ENCODE peak calls at places on chromosomes 16 and 17, in nine cellular contexts. J is transverse colon, N is sigmoid colon, D is H1, S is stomach, R is HepG2, L is esophagus muscularis mucosa, C is upper lobe of left lung, P is K562. F is an unnamed sample.

GRCh38 chr16:88382491-88383400 is at the start of gene ZNF469:
- DNase-seq in J (no peak), N (peak), D (peak), S (peak), R (no peak), L (no peak), C (no peak), P (no peak), F (no peak)

GRCh38 chr16:4486126-4486893 is 10.1 kb downstream of the HMOX2 start:
- DNase-seq in J (no peak), N (no peak), D (no peak), S (peak), R (no peak), L (no peak), C (peak), P (no peak), F (no peak)

GRCh38 chr16:13873835-13874438 is 46.0 kb upstream of the ERCC4 start:
- DNase-seq in J (no peak), N (no peak), D (peak), S (no peak), R (peak), L (no peak), C (no peak), P (peak), F (no peak)

GRCh38 chr16:22815863-22816262 is 1.9 kb downstream of the HS3ST2 start:
- DNase-seq in J (no peak), N (no peak), D (no peak), S (no peak), R (no peak), L (no peak), C (no peak), P (no peak), F (no peak)

GRCh38 chr16:24045641-24046040 is 209.9 kb downstream of the PRKCB start:
- DNase-seq in J (no peak), N (no peak), D (peak), S (no peak), R (no peak), L (no peak), C (no peak), P (no peak), F (no peak)

GRCh38 chr16:70396209-70396904 is 42.5 kb downstream of the ST3GAL2 start:
- DNase-seq in J (no peak), N (no peak), D (no peak), S (no peak), R (no peak), L (no peak), C (no peak), P (peak), F (no peak)

GRCh38 chr16:28863929-28864886 is 565 bp downstream of the SH2B1 start:
- DNase-seq in J (peak), N (peak), D (no peak), S (no peak), R (no peak), L (no peak), C (no peak), P (peak), F (no peak)

GRCh38 chr17:16933317-16934132 is 38.4 kb downstream of the TNFRSF13B start:
- DNase-seq in J (no peak), N (peak), D (no peak), S (no peak), R (no peak), L (no peak), C (no peak), P (no peak), F (peak)

GRCh38 chr16:23908790-23909189 is 73.0 kb downstream of the PRKCB start:
- DNase-seq in J (no peak), N (no peak), D (no peak), S (no peak), R (no peak), L (no peak), C (no peak), P (no peak), F (no peak)

GRCh38 chr17:69729937-69730336 is 315.4 kb downstream of the MAP2K6 start:
- DNase-seq in J (no peak), N (no peak), D (no peak), S (no peak), R (no peak), L (no peak), C (no peak), P (no peak), F (no peak)

GRCh38 chr17:82321947-82322466 is 4.6 kb upstream of the CD7 start:
- DNase-seq in J (no peak), N (no peak), D (no peak), S (no peak), R (no peak), L (no peak), C (no peak), P (no peak), F (no peak)

GRCh38 chr17:34354637-34355036 is 1.6 kb upstream of the CCL13 start:
- DNase-seq in J (no peak), N (no peak), D (no peak), S (no peak), R (no peak), L (no peak), C (no peak), P (no peak), F (no peak)

GRCh38 chr17:81037783-81038733 is 3.1 kb downstream of the BAIAP2 start:
- DNase-seq in J (no peak), N (no peak), D (no peak), S (peak), R (no peak), L (no peak), C (peak), P (no peak), F (no peak)

GRCh38 chr17:73231363-73231762 is 30.3 kb downstream of the CPSF4L start:
- DNase-seq in J (peak), N (no peak), D (no peak), S (no peak), R (no peak), L (no peak), C (no peak), P (peak), F (no peak)

GRCh38 chr16:54927125-54928015 is 3.3 kb upstream of the IRX5 start:
- DNase-seq in J (no peak), N (no peak), D (no peak), S (no peak), R (no peak), L (no peak), C (no peak), P (peak), F (no peak)

GRCh38 chr16:83356266-83356665 is 451.5 kb upstream of the HSBP1 start:
- DNase-seq in J (no peak), N (no peak), D (no peak), S (no peak), R (peak), L (no peak), C (no peak), P (peak), F (no peak)

GRCh38 chr17:76995352-76996105 is 127.3 kb downstream of the MGAT5B start:
- DNase-seq in J (no peak), N (no peak), D (no peak), S (no peak), R (peak), L (no peak), C (no peak), P (no peak), F (no peak)

GRCh38 chr17:4554441-4554996 is 665 bp downstream of the MYBBP1A start:
- DNase-seq in J (no peak), N (peak), D (no peak), S (no peak), R (no peak), L (no peak), C (no peak), P (no peak), F (no peak)

GRCh38 chr16:48384982-48385271 is 286 bp downstream of the SIAH1 start:
- DNase-seq in J (no peak), N (no peak), D (no peak), S (no peak), R (no peak), L (no peak), C (no peak), P (peak), F (no peak)

GRCh38 chr17:72151565-72152391 is 31.0 kb downstream of the SOX9 start:
- DNase-seq in J (peak), N (no peak), D (peak), S (peak), R (peak), L (no peak), C (peak), P (peak), F (no peak)

GRCh38 chr16:82639666-82640336 is 13.0 kb downstream of the CDH13 start:
- DNase-seq in J (peak), N (peak), D (peak), S (peak), R (peak), L (no peak), C (peak), P (peak), F (no peak)

GRCh38 chr17:50871369-50871768 is 5.2 kb upstream of the TOB1 start:
- DNase-seq in J (no peak), N (no peak), D (no peak), S (no peak), R (no peak), L (no peak), C (no peak), P (no peak), F (no peak)

GRCh38 chr16:64983983-64984382 is 137.9 kb downstream of the CDH11 start:
- DNase-seq in J (no peak), N (no peak), D (peak), S (no peak), R (peak), L (no peak), C (no peak), P (peak), F (no peak)

GRCh38 chr16:2520784-2521577 is 810 bp downstream of the AMDHD2 start:
- DNase-seq in J (peak), N (peak), D (no peak), S (peak), R (peak), L (no peak), C (peak), P (peak), F (peak)

GRCh38 chr17:48541574-48542113 is 3.3 kb downstream of the HOXB2 start:
- DNase-seq in J (peak), N (peak), D (peak), S (no peak), R (no peak), L (no peak), C (no peak), P (peak), F (no peak)

GRCh38 chr17:48543854-48544355 is 1.0 kb downstream of the HOXB2 start:
- DNase-seq in J (no peak), N (no peak), D (no peak), S (no peak), R (no peak), L (no peak), C (no peak), P (no peak), F (no peak)

GRCh38 chr17:48541036-48541573 is 3.8 kb downstream of the HOXB2 start:
- DNase-seq in J (no peak), N (no peak), D (no peak), S (no peak), R (no peak), L (no peak), C (no peak), P (peak), F (no peak)

GRCh38 chr17:48542956-48543853 is 1.7 kb downstream of the HOXB2 start:
- DNase-seq in J (peak), N (peak), D (peak), S (no peak), R (no peak), L (no peak), C (no peak), P (peak), F (no peak)

GRCh38 chr17:48542114-48542955 is 2.6 kb downstream of the HOXB2 start:
- DNase-seq in J (no peak), N (no peak), D (no peak), S (no peak), R (no peak), L (no peak), C (no peak), P (peak), F (no peak)
- H3K4me3 ChIP-seq in J (peak), N (peak), D (peak), S (peak), R (no peak), L (peak), C (no peak), P (peak), F (peak)

GRCh38 chr16:27769561-27770222 is 219.7 kb downstream of the KATNIP start:
- DNase-seq in J (no peak), N (no peak), D (no peak), S (no peak), R (no peak), L (no peak), C (no peak), P (no peak), F (no peak)
- TF ChIP-seq POLR2AphosphoS5 in J (no peak), N (no peak), D (no peak), S (no peak), R (no peak), L (no peak), C (no peak), P (no peak), F (no peak)

GRCh38 chr16:85359147-85359822 is 247.0 kb upstream of the CIBAR2 start:
- DNase-seq in J (no peak), N (no peak), D (no peak), S (no peak), R (no peak), L (no peak), C (no peak), P (peak), F (no peak)
- TF ChIP-seq EP300 in J (no peak), N (no peak), D (no peak), S (no peak), R (no peak), L (no peak), C (no peak), P (peak), F (no peak)

GRCh38 chr16:86569843-86570447 is 3.3 kb downstream of the FOXC2 start:
- DNase-seq in J (no peak), N (no peak), D (no peak), S (no peak), R (no peak), L (no peak), C (no peak), P (no peak), F (no peak)

GRCh38 chr16:86568677-86569623 is 2.3 kb downstream of the FOXC2 start:
- DNase-seq in J (no peak), N (no peak), D (no peak), S (no peak), R (no peak), L (no peak), C (no peak), P (no peak), F (no peak)

GRCh38 chr16:86572041-86572521 is 5.5 kb downstream of the FOXC2 start:
- DNase-seq in J (no peak), N (peak), D (no peak), S (no peak), R (no peak), L (no peak), C (no peak), P (no peak), F (peak)

GRCh38 chr16:86571197-86571915 is 4.7 kb downstream of the FOXC2 start:
- DNase-seq in J (no peak), N (no peak), D (no peak), S (no peak), R (no peak), L (no peak), C (no peak), P (no peak), F (no peak)

GRCh38 chr16:86570542-86571196 is 4.0 kb downstream of the FOXC2 start:
- DNase-seq in J (no peak), N (no peak), D (no peak), S (no peak), R (no peak), L (no peak), C (no peak), P (no peak), F (no peak)
- H3K4me3 ChIP-seq in J (no peak), N (no peak), D (no peak), S (no peak), R (no peak), L (peak), C (no peak), P (no peak), F (no peak)

GRCh38 chr16:17396762-17397498 is 73.8 kb downstream of the XYLT1 start:
- DNase-seq in J (peak), N (no peak), D (no peak), S (peak), R (no peak), L (no peak), C (peak), P (no peak), F (no peak)
- TF ChIP-seq POLR2AphosphoS5 in J (peak), N (no peak), D (no peak), S (peak), R (no peak), L (no peak), C (peak), P (no peak), F (no peak)

GRCh38 chr16:76583466-76583865 is 306.3 kb downstream of the CNTNAP4 start:
- DNase-seq in J (no peak), N (no peak), D (no peak), S (no peak), R (no peak), L (no peak), C (no peak), P (no peak), F (no peak)
- TF ChIP-seq EP300 in J (no peak), N (no peak), D (no peak), S (no peak), R (no peak), L (no peak), C (no peak), P (no peak), F (no peak)

GRCh38 chr17:22221344-22221743 is 529.0 kb downstream of the KCNJ18 start:
- DNase-seq in J (no peak), N (no peak), D (no peak), S (no peak), R (no peak), L (no peak), C (no peak), P (peak), F (no peak)

DNA sequence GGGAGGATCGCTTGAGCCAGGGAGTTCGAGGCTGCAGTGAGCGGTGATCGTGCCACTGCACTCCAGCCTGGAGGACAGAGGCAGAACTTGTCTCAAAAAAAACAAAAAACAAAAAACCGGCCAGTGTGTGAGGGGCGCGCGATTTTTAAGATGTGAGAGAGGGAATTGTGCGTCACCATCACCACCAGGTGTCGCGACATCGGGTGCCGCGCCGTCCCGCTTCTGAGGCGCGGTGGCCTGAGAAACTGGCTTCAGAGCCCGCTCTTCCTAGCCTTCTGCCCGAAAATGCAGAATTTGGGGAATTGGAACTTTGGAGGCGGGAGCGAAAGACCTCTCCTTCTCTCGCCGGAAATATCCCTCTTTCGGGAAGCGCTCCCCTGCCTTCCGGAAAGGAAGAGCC is 524.8 kb downstream of the KCNJ18 start:
- DNase-seq in J (no peak), N (no peak), D (peak), S (no peak), R (no peak), L (no peak), C (no peak), P (no peak), F (no peak)
- H3K4me3 ChIP-seq in J (no peak), N (no peak), D (no peak), S (no peak), R (no peak), L (no peak), C (no peak), P (no peak), F (no peak)

GRCh38 chr17:78963378-78963777 is 16.3 kb downstream of the LGALS3BP start:
- DNase-seq in J (no peak), N (no peak), D (no peak), S (no peak), R (no peak), L (no peak), C (no peak), P (no peak), F (no peak)
- TF ChIP-seq POLR2AphosphoS5 in J (no peak), N (no peak), D (no peak), S (no peak), R (no peak), L (no peak), C (no peak), P (no peak), F (no peak)

DNA sequence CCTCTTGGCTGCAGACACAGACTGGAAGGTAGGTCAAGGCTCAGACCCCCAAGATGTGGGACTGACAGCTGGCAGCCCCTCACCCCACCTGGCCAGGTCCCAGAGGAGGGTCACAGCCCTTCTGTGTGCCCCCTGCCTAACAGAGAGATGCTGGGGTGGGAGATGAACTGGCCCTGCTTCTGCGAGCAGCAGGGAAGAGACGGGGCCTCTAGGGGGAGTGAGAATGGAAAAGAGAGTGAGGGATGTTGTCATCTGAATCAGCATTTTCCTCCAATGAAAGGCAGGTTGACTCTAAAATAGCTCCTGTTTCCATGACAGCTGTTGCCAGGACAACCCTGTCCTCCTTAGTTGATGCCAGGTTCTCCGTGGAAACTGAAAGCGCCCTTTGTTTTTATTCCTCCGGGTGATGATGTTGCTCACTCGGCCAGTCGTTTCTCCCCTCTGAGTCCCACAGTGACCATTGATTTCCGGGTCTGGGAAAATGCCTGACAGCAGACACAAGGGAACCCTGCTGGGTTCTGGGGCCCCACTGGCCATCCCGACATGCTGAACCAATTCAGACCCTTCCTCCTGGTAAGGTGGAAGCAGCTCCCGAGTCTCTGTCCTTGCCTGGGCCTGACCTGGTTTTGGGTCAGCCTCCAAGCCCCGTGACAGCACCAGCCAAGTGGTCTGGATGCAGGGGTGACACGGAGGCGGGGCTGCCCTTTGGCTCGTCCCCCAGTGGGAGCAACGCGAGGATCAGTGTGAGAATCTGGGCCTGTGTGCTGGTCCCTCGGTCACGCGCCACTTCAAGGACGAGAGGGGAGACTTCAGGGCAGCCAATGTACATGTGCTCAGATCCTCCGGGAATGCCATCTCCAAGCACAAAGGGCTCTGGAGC is 4.7 kb upstream of the NDRG4 start:
- DNase-seq in J (peak), N (peak), D (peak), S (peak), R (peak), L (no peak), C (no peak), P (peak), F (no peak)
- TF ChIP-seq EP300 in J (no peak), N (no peak), D (peak), S (no peak), R (no peak), L (no peak), C (no peak), P (no peak), F (no peak)

F was measured in suprapubic skin.